ENCODE peak calls at places on chromosomes 3 and 15, in ten cellular contexts. One of them, this sample, is unnamed.

GRCh38 chr3:42581400-42581708 is 413 bp downstream of the SEC22C start:
- DNase-seq in NB4: no peak
- DNase-seq in GM20000: no peak
- DNase-seq in CD8-positive, alpha-beta T cell: no peak
- DNase-seq in H1: no peak
- DNase-seq in spleen: no peak
- DNase-seq in fibroblast of lung: no peak
- DNase-seq in cardiac fibroblast: no peak
- DNase-seq in HFF-Myc: no peak
- DNase-seq in mesothelial cell of epicardium: no peak
- DNase-seq in this sample: no peak

GRCh38 chr3:123778991-123779622 is 105.0 kb downstream of the MYLK start:
- DNase-seq in NB4: no peak
- DNase-seq in H1: no peak
- DNase-seq in cardiac fibroblast: no peak
- DNase-seq in spleen: no peak
- DNase-seq in mesothelial cell of epicardium: no peak
- DNase-seq in fibroblast of lung: peak; percentile 85
- DNase-seq in CD8-positive, alpha-beta T cell: no peak
- DNase-seq in GM20000: no peak
- DNase-seq in HFF-Myc: no peak
- DNase-seq in this sample: no peak

GRCh38 chr3:85710490-85710889 is 751.7 kb downstream of the CADM2 start:
- DNase-seq in NB4: peak; percentile 4
- DNase-seq in fibroblast of lung: peak; percentile 40
- DNase-seq in H1: no peak
- DNase-seq in CD8-positive, alpha-beta T cell: no peak
- DNase-seq in spleen: no peak
- DNase-seq in cardiac fibroblast: peak; percentile 6
- DNase-seq in HFF-Myc: no peak
- DNase-seq in mesothelial cell of epicardium: no peak
- DNase-seq in GM20000: no peak
- DNase-seq in this sample: no peak

GRCh38 chr3:31793821-31794220 is 187.2 kb downstream of the OSBPL10 start:
- DNase-seq in mesothelial cell of epicardium: no peak
- DNase-seq in GM20000: no peak
- DNase-seq in CD8-positive, alpha-beta T cell: no peak
- DNase-seq in H1: no peak
- DNase-seq in spleen: no peak
- DNase-seq in HFF-Myc: no peak
- DNase-seq in fibroblast of lung: no peak
- DNase-seq in cardiac fibroblast: no peak
- DNase-seq in NB4: no peak
- DNase-seq in this sample: no peak

GRCh38 chr3:30112904-30113484 is 493.4 kb upstream of the TGFBR2 start:
- DNase-seq in GM20000: no peak
- DNase-seq in mesothelial cell of epicardium: no peak
- DNase-seq in HFF-Myc: peak; percentile 20
- DNase-seq in cardiac fibroblast: peak; percentile 78
- DNase-seq in fibroblast of lung: peak; percentile 45
- DNase-seq in H1: no peak
- DNase-seq in NB4: peak; percentile 71
- DNase-seq in CD8-positive, alpha-beta T cell: no peak
- DNase-seq in spleen: no peak
- DNase-seq in this sample: no peak

GRCh38 chr3:169497567-169498257 is 165.8 kb downstream of the MECOM start:
- DNase-seq in CD8-positive, alpha-beta T cell: no peak
- DNase-seq in spleen: no peak
- DNase-seq in HFF-Myc: no peak
- DNase-seq in fibroblast of lung: peak; percentile 82
- DNase-seq in H1: no peak
- DNase-seq in mesothelial cell of epicardium: no peak
- DNase-seq in NB4: no peak
- DNase-seq in GM20000: no peak
- DNase-seq in cardiac fibroblast: peak; percentile 87
- DNase-seq in this sample: no peak

GRCh38 chr3:37935756-37936666 is 54.6 kb upstream of the VILL start:
- DNase-seq in HFF-Myc: peak; percentile 88
- DNase-seq in spleen: no peak
- DNase-seq in CD8-positive, alpha-beta T cell: no peak
- DNase-seq in NB4: no peak
- DNase-seq in mesothelial cell of epicardium: no peak
- DNase-seq in cardiac fibroblast: peak; percentile 98
- DNase-seq in fibroblast of lung: peak; percentile 98
- DNase-seq in GM20000: no peak
- DNase-seq in H1: peak; percentile 23
- DNase-seq in this sample: no peak

GRCh38 chr3:194777729-194778128 is 92.0 kb downstream of the FAM43A start:
- DNase-seq in CD8-positive, alpha-beta T cell: no peak
- DNase-seq in HFF-Myc: no peak
- DNase-seq in H1: no peak
- DNase-seq in cardiac fibroblast: no peak
- DNase-seq in spleen: no peak
- DNase-seq in mesothelial cell of epicardium: peak; percentile 19
- DNase-seq in GM20000: no peak
- DNase-seq in fibroblast of lung: no peak
- DNase-seq in NB4: no peak
- DNase-seq in this sample: no peak

GRCh38 chr3:184177331-184177731 is 2.7 kb downstream of the AP2M1 start:
- DNase-seq in spleen: peak; percentile 61
- DNase-seq in NB4: peak; percentile 48
- DNase-seq in GM20000: no peak
- DNase-seq in fibroblast of lung: peak; percentile 50
- DNase-seq in H1: no peak
- DNase-seq in mesothelial cell of epicardium: no peak
- DNase-seq in HFF-Myc: no peak
- DNase-seq in CD8-positive, alpha-beta T cell: no peak
- DNase-seq in cardiac fibroblast: peak; percentile 69
- DNase-seq in this sample: no peak

GRCh38 chr15:93178371-93178770 is 89.4 kb upstream of the RGMA start:
- DNase-seq in CD8-positive, alpha-beta T cell: no peak
- DNase-seq in mesothelial cell of epicardium: no peak
- DNase-seq in H1: no peak
- DNase-seq in GM20000: no peak
- DNase-seq in spleen: no peak
- DNase-seq in HFF-Myc: no peak
- DNase-seq in fibroblast of lung: no peak
- DNase-seq in cardiac fibroblast: no peak
- DNase-seq in NB4: no peak
- DNase-seq in this sample: no peak

GRCh38 chr15:33019354-33019981 is 175.0 kb downstream of the FMN1 start:
- DNase-seq in NB4: no peak
- DNase-seq in fibroblast of lung: no peak
- DNase-seq in CD8-positive, alpha-beta T cell: no peak
- DNase-seq in mesothelial cell of epicardium: no peak
- DNase-seq in H1: no peak
- DNase-seq in HFF-Myc: no peak
- DNase-seq in spleen: no peak
- DNase-seq in GM20000: no peak
- DNase-seq in cardiac fibroblast: no peak
- DNase-seq in this sample: no peak

GRCh38 chr15:83747050-83747717 is 93.3 kb downstream of the ADAMTSL3 start:
- DNase-seq in spleen: no peak
- DNase-seq in cardiac fibroblast: peak; percentile 67
- DNase-seq in GM20000: no peak
- DNase-seq in CD8-positive, alpha-beta T cell: no peak
- DNase-seq in HFF-Myc: peak; percentile 3
- DNase-seq in mesothelial cell of epicardium: no peak
- DNase-seq in H1: no peak
- DNase-seq in fibroblast of lung: peak; percentile 15
- DNase-seq in NB4: peak; percentile 42
- DNase-seq in this sample: no peak
- TF ChIP-seq CTCF in spleen: no peak
- TF ChIP-seq CTCF in cardiac fibroblast: peak; percentile 26
- TF ChIP-seq CTCF in GM20000: no peak
- TF ChIP-seq CTCF in CD8-positive, alpha-beta T cell: no peak
- TF ChIP-seq CTCF in HFF-Myc: no peak
- TF ChIP-seq CTCF in mesothelial cell of epicardium: no peak
- TF ChIP-seq CTCF in H1: no peak
- TF ChIP-seq CTCF in fibroblast of lung: peak; percentile 20
- TF ChIP-seq CTCF in NB4: no peak
- TF ChIP-seq CTCF in this sample: no peak

GRCh38 chr3:22392286-22392685 is 641.3 kb upstream of the ZNF385D start:
- DNase-seq in NB4: no peak
- DNase-seq in mesothelial cell of epicardium: no peak
- DNase-seq in HFF-Myc: no peak
- DNase-seq in GM20000: no peak
- DNase-seq in H1: no peak
- DNase-seq in fibroblast of lung: no peak
- DNase-seq in CD8-positive, alpha-beta T cell: no peak
- DNase-seq in spleen: no peak
- DNase-seq in cardiac fibroblast: no peak
- DNase-seq in this sample: no peak
- TF ChIP-seq CTCF in NB4: no peak
- TF ChIP-seq CTCF in mesothelial cell of epicardium: no peak
- TF ChIP-seq CTCF in HFF-Myc: no peak
- TF ChIP-seq CTCF in GM20000: no peak
- TF ChIP-seq CTCF in H1: no peak
- TF ChIP-seq CTCF in fibroblast of lung: no peak
- TF ChIP-seq CTCF in CD8-positive, alpha-beta T cell: no peak
- TF ChIP-seq CTCF in spleen: no peak
- TF ChIP-seq CTCF in cardiac fibroblast: no peak
- TF ChIP-seq CTCF in this sample: no peak

GRCh38 chr3:148991219-148992026 is at the start of gene GYG1:
- DNase-seq in NB4: peak; percentile 89
- DNase-seq in CD8-positive, alpha-beta T cell: peak; percentile 59
- DNase-seq in cardiac fibroblast: peak; percentile 79
- DNase-seq in GM20000: peak; percentile 94
- DNase-seq in mesothelial cell of epicardium: peak; percentile 75
- DNase-seq in spleen: peak; percentile 96
- DNase-seq in HFF-Myc: no peak
- DNase-seq in H1: peak; percentile 33
- DNase-seq in fibroblast of lung: peak; percentile 83
- DNase-seq in this sample: peak; percentile 93
- TF ChIP-seq CTCF in NB4: peak; percentile 32
- TF ChIP-seq CTCF in CD8-positive, alpha-beta T cell: peak; percentile 45
- TF ChIP-seq CTCF in cardiac fibroblast: peak; percentile 18
- TF ChIP-seq CTCF in GM20000: peak; percentile 73
- TF ChIP-seq CTCF in mesothelial cell of epicardium: no peak
- TF ChIP-seq CTCF in spleen: peak; percentile 47
- TF ChIP-seq CTCF in HFF-Myc: peak; percentile 33
- TF ChIP-seq CTCF in H1: peak; percentile 6
- TF ChIP-seq CTCF in fibroblast of lung: peak; percentile 26
- TF ChIP-seq CTCF in this sample: peak; percentile 58

DNA sequence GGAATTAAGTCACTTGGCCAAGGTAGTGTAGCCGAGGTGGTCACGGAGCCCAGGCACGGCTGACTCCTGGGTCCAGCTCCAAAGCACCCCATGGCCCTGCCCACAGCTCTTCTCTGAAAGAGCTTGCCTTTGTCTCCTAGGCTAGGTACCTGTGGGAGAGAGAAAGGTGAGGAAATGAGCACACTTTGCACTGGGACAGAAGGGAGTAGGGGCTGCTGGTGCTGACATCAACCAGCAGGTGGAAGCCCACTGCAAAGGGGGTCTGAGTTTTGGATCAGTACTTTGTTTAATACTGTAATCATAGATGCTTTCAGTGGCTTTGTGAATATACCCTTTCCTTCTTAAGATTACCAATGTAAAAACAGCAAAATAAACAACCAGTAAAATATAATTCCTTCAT is 128.3 kb upstream of the EIF1B start:
- DNase-seq in HFF-Myc: no peak
- DNase-seq in NB4: no peak
- DNase-seq in fibroblast of lung: no peak
- DNase-seq in H1: no peak
- DNase-seq in CD8-positive, alpha-beta T cell: no peak
- DNase-seq in cardiac fibroblast: no peak
- DNase-seq in GM20000: no peak
- DNase-seq in mesothelial cell of epicardium: no peak
- DNase-seq in spleen: no peak
- DNase-seq in this sample: no peak
- TF ChIP-seq CTCF in HFF-Myc: no peak
- TF ChIP-seq CTCF in NB4: no peak
- TF ChIP-seq CTCF in fibroblast of lung: no peak
- TF ChIP-seq CTCF in H1: peak; percentile 62
- TF ChIP-seq CTCF in CD8-positive, alpha-beta T cell: no peak
- TF ChIP-seq CTCF in cardiac fibroblast: peak; percentile 5
- TF ChIP-seq CTCF in GM20000: no peak
- TF ChIP-seq CTCF in mesothelial cell of epicardium: peak; percentile 13
- TF ChIP-seq CTCF in spleen: no peak
- TF ChIP-seq CTCF in this sample: no peak

GRCh38 chr15:97849183-97849582 is 111.3 kb upstream of the ARRDC4 start:
- DNase-seq in cardiac fibroblast: no peak
- DNase-seq in H1: no peak
- DNase-seq in mesothelial cell of epicardium: no peak
- DNase-seq in HFF-Myc: no peak
- DNase-seq in GM20000: no peak
- DNase-seq in fibroblast of lung: no peak
- DNase-seq in NB4: no peak
- DNase-seq in CD8-positive, alpha-beta T cell: no peak
- DNase-seq in spleen: no peak
- DNase-seq in this sample: no peak
- TF ChIP-seq CTCF in cardiac fibroblast: no peak
- TF ChIP-seq CTCF in H1: peak; percentile 46
- TF ChIP-seq CTCF in mesothelial cell of epicardium: no peak
- TF ChIP-seq CTCF in HFF-Myc: peak; percentile 6
- TF ChIP-seq CTCF in GM20000: no peak
- TF ChIP-seq CTCF in fibroblast of lung: no peak
- TF ChIP-seq CTCF in NB4: peak; percentile 26
- TF ChIP-seq CTCF in CD8-positive, alpha-beta T cell: no peak
- TF ChIP-seq CTCF in spleen: no peak
- TF ChIP-seq CTCF in this sample: no peak

This sample was measured in GM13977.